ENCODE peak calls at places on chromosomes 1 and 21, in five cellular contexts. W, Y, O, J and R are unnamed samples.

GRCh38 chr1:24704411-24705259 is 40.6 kb upstream of the CLIC4 start:
- DNase-seq in J (peak; percentile 80), W (peak; percentile 49), Y (peak; percentile 46), O (peak; percentile 93), R (peak; percentile 99)

GRCh38 chr1:184075040-184076029 is 23.8 kb downstream of the TSEN15 start:
- DNase-seq in O (peak; percentile 75), W (no peak), J (peak; percentile 48), Y (peak; percentile 37), R (peak; percentile 84)

GRCh38 chr1:91701494-91701869 is 184.5 kb downstream of the TGFBR3 start:
- DNase-seq in J (no peak), W (no peak), Y (no peak), O (no peak), R (no peak)

GRCh38 chr1:24022611-24023359 is 42.7 kb upstream of the SRSF10 start:
- DNase-seq in Y (peak; percentile 29), J (no peak), O (peak; percentile 89), W (no peak), R (peak; percentile 96)

GRCh38 chr1:29033829-29034466 is 89.8 kb downstream of the TMEM200B start:
- DNase-seq in Y (peak; percentile 61), W (no peak), J (peak; percentile 20), O (peak; percentile 56), R (peak; percentile 30)

GRCh38 chr1:4650486-4650885 is 3.9 kb upstream of the AJAP1 start:
- DNase-seq in O (no peak), Y (no peak), W (no peak), J (no peak), R (no peak)

GRCh38 chr1:63728611-63729226 is 45.1 kb upstream of the ROR1 start:
- DNase-seq in Y (no peak), W (peak; percentile 70), O (no peak), J (no peak), R (no peak)

GRCh38 chr1:245096330-245097066 is 58.3 kb upstream of the KIF26B start:
- DNase-seq in O (no peak), Y (peak; percentile 43), J (no peak), W (no peak), R (no peak)

GRCh38 chr1:11720523-11720922 is 15.4 kb upstream of the AGTRAP start:
- DNase-seq in Y (no peak), J (no peak), W (no peak), O (no peak), R (no peak)

GRCh38 chr1:1117469-1117831 is 1.6 kb upstream of the C1orf159 start:
- DNase-seq in Y (peak; percentile 36), J (no peak), W (no peak), O (no peak), R (no peak)

GRCh38 chr1:41006942-41007865 is 14.3 kb downstream of the SLFNL1 start:
- DNase-seq in O (peak; percentile 37), W (no peak), J (no peak), Y (no peak), R (no peak)

GRCh38 chr21:45224189-45224938 is 63.3 kb downstream of the POFUT2 start:
- DNase-seq in W (no peak), O (peak; percentile 52), Y (no peak), J (no peak), R (peak; percentile 19)

GRCh38 chr21:36695671-36696389 is 3.1 kb upstream of the SIM2 start:
- DNase-seq in O (no peak), J (no peak), W (peak; percentile 82), Y (peak; percentile 41), R (no peak)

DNA sequence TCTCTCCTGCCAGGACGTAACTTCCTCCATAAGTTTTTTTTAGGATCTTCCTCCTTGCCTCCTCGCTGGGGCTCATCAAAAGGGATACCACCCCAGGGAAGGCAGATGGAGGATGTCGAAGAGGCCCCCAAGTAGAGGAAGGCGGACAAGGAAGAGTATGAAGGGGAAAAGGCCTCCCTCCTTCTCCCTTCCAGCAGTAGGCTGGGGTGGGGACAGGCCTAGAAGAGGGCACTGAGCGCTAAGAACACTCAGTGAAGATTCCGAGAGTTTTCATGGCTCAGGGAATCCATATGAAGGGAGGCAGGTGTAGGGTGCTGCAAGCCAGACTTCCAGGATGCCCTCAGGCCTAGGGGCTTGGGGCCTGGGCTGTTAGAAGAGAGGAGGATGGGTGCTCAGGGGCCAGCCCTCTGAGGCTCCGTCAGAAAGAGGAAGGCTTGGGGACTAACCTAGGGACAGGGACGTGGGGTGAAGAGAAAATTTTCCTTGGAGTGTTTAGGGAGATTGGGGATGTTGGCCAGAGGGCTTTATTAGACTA is 1.8 kb upstream of the SLC6A9 start:
- DNase-seq in W (no peak), O (no peak), J (no peak), Y (no peak), R (no peak)
- H3K4me1 ChIP-seq in W (peaks cover 9% of the 10 kb centered on the region), O (peaks cover 14% of the 10 kb centered on the region), J (peaks cover 33% of the 10 kb centered on the region), Y (peaks cover 47% of the 10 kb centered on the region), R (peaks cover 19% of the 10 kb centered on the region)

GRCh38 chr1:110674337-110675059 is at the start of gene KCNA3:
- DNase-seq in J (peak; percentile 60), Y (peak; percentile 89), O (no peak), W (peak; percentile 85), R (no peak)
- H3K9ac ChIP-seq in J (peak within 1 kb of the TSS; percentile 74), Y (no peak within 1 kb of the TSS), O (no peak within 1 kb of the TSS), W (no peak within 1 kb of the TSS), R (peak within 1 kb of the TSS; percentile 59)

GRCh38 chr1:38000233-38000528 is 5.1 kb downstream of the FHL3 start:
- DNase-seq in W (no peak), O (no peak), J (no peak), Y (no peak), R (no peak)

GRCh38 chr1:37998089-37998808 is 7.1 kb downstream of the FHL3 start:
- DNase-seq in J (no peak), W (no peak), O (no peak), Y (no peak), R (no peak)

GRCh38 chr1:37999434-38000232 is 5.7 kb downstream of the FHL3 start:
- DNase-seq in O (peak; percentile 66), J (no peak), W (peak; percentile 59), Y (peak; percentile 72), R (peak; percentile 75)

GRCh38 chr1:37997256-37998088 is 7.7 kb upstream of the SF3A3 start:
- DNase-seq in W (no peak), O (no peak), Y (no peak), J (no peak), R (no peak)

GRCh38 chr1:37998913-37999433 is 6.3 kb downstream of the FHL3 start:
- DNase-seq in O (no peak), J (no peak), Y (no peak), W (no peak), R (no peak)
- H3K4me1 ChIP-seq in O (peaks cover 43% of the 10 kb centered on the region), J (peaks cover 40% of the 10 kb centered on the region), Y (peaks cover 45% of the 10 kb centered on the region), W (peaks cover 31% of the 10 kb centered on the region), R (peaks cover 58% of the 10 kb centered on the region)

GRCh38 chr1:171158089-171158488 is 27.0 kb upstream of the FMO2 start:
- DNase-seq in W (no peak), J (no peak), Y (no peak), O (no peak), R (peak; percentile 1)
- H3K9ac ChIP-seq in W (no peak overlapping the region), J (no peak overlapping the region), Y (no peak overlapping the region), O (no peak overlapping the region), R (no peak overlapping the region)

DNA sequence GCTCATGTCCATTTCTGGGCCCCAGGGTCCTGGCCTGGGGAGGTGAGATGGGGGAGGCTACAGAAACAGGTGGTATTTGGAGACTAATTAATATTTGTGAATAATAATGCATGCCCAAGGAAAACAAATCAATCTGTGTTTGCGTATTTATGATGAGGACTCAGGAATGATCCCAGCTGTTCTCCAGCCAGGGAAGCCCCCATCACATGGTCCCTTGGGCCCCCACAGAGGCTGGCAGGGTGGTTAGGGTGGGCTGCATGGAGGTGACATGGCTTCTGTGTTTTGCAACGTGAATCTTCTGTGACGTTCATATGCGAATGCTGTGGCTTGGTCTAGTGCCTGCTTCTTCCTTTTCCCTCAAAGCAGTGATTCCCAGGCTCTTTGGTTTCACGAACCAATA is 10.5 kb downstream of the PTPRF start:
- DNase-seq in J (no peak), Y (no peak), O (no peak), W (no peak), R (no peak)
- H3K4me1 ChIP-seq in J (peaks cover 26% of the 10 kb centered on the region), Y (peaks cover 10% of the 10 kb centered on the region), O (peaks cover 4% of the 10 kb centered on the region), W (no peaks in the 10 kb centered on the region), R (no peaks in the 10 kb centered on the region)